ENCODE peak calls at places on chromosomes 16 and 17, in ten cellular contexts. H, Z, U, K, C, G, A, N, J and B are unnamed samples.

GRCh38 chr16:2054543-2055245 is 6.9 kb downstream of the TSC2 start:
- DNase-seq in H (no peak), Z (no peak), U (no peak), K (no peak), C (no peak), G (no peak), A (no peak), N (no peak), J (no peak), B (no peak)

GRCh38 chr16:54287758-54288591 is 1.4 kb upstream of the IRX3 start:
- DNase-seq in H (no peak), Z (no peak), U (no peak), K (no peak), C (no peak), G (no peak), A (no peak), N (no peak), J (no peak), B (no peak)

GRCh38 chr16:84360170-84360569 is 8.2 kb upstream of the ATP2C2 start:
- DNase-seq in H (no peak), Z (no peak), U (no peak), K (no peak), C (no peak), G (no peak), A (no peak), N (no peak), J (no peak), B (no peak)

GRCh38 chr17:66190738-66191606 is 961 bp downstream of the CEP112 start:
- DNase-seq in H (no peak), Z (peak), U (no peak), K (peak), C (no peak), G (peak), A (no peak), N (peak), J (no peak), B (no peak)

GRCh38 chr17:29390856-29391631 is 881 bp downstream of the TAOK1 start:
- DNase-seq in H (peak), Z (no peak), U (peak), K (peak), C (no peak), G (peak), A (no peak), N (no peak), J (no peak), B (peak)

GRCh38 chr17:56176101-56176500 is 22.8 kb downstream of the ANKFN1 start:
- DNase-seq in H (no peak), Z (peak), U (no peak), K (no peak), C (no peak), G (no peak), A (no peak), N (no peak), J (no peak), B (no peak)

GRCh38 chr16:74521691-74522090 is 85.2 kb downstream of the GLG1 start:
- DNase-seq in H (peak), Z (peak), U (peak), K (peak), C (no peak), G (no peak), A (peak), N (peak), J (no peak), B (no peak)

GRCh38 chr16:89593841-89594240 is 18.3 kb downstream of the CPNE7 start:
- DNase-seq in H (no peak), Z (no peak), U (no peak), K (no peak), C (no peak), G (no peak), A (no peak), N (no peak), J (no peak), B (no peak)

GRCh38 chr17:17300624-17301568 is 2.3 kb upstream of the NT5M start:
- DNase-seq in H (no peak), Z (no peak), U (no peak), K (peak), C (no peak), G (peak), A (no peak), N (no peak), J (peak), B (peak)

GRCh38 chr17:17808706-17809432 is 27.9 kb downstream of the SREBF1 start:
- DNase-seq in H (no peak), Z (no peak), U (no peak), K (no peak), C (no peak), G (no peak), A (peak), N (no peak), J (no peak), B (no peak)

GRCh38 chr16:57187508-57187854 is 1.4 kb downstream of the RSPRY1 start:
- DNase-seq in H (no peak), Z (no peak), U (no peak), K (no peak), C (no peak), G (no peak), A (no peak), N (no peak), J (no peak), B (peak)

GRCh38 chr17:48791128-48792032 is 25.6 kb downstream of the TTLL6 start:
- DNase-seq in H (peak), Z (peak), U (peak), K (peak), C (no peak), G (peak), A (peak), N (no peak), J (no peak), B (peak)

GRCh38 chr17:36727577-36727976 is 126.2 kb downstream of the MRM1 start:
- DNase-seq in H (no peak), Z (no peak), U (no peak), K (no peak), C (no peak), G (no peak), A (no peak), N (no peak), J (no peak), B (no peak)

GRCh38 chr17:7133916-7134315 is 19.3 kb upstream of the ASGR2 start:
- DNase-seq in H (no peak), Z (no peak), U (no peak), K (no peak), C (no peak), G (no peak), A (no peak), N (no peak), J (no peak), B (no peak)

GRCh38 chr17:41418116-41418860 is 6.1 kb downstream of the KRT37 start:
- DNase-seq in H (no peak), Z (no peak), U (no peak), K (no peak), C (no peak), G (no peak), A (no peak), N (no peak), J (no peak), B (no peak)

GRCh38 chr16:23207485-23207884 is 24.9 kb downstream of the SCNN1G start:
- DNase-seq in H (no peak), Z (no peak), U (no peak), K (no peak), C (no peak), G (no peak), A (no peak), N (no peak), J (no peak), B (peak)

GRCh38 chr16:856101-856500 is 55.6 kb upstream of the GNG13 start:
- DNase-seq in H (no peak), Z (no peak), U (no peak), K (no peak), C (no peak), G (no peak), A (no peak), N (no peak), J (no peak), B (no peak)

GRCh38 chr17:15377608-15378007 is 36.2 kb upstream of the TEKT3 start:
- DNase-seq in H (no peak), Z (peak), U (peak), K (peak), C (no peak), G (no peak), A (no peak), N (no peak), J (no peak), B (no peak)

GRCh38 chr16:84643180-84643583 is 5.1 kb upstream of the KLHL36 start:
- DNase-seq in H (peak), Z (peak), U (no peak), K (peak), C (no peak), G (no peak), A (peak), N (peak), J (no peak), B (no peak)

GRCh38 chr17:43546317-43547188 is at the start of gene ETV4:
- DNase-seq in H (peak), Z (peak), U (peak), K (peak), C (peak), G (peak), A (peak), N (peak), J (peak), B (peak)

GRCh38 chr16:59591480-59591879 is 857.4 kb upstream of the GOT2 start:
- DNase-seq in H (no peak), Z (no peak), U (no peak), K (peak), C (no peak), G (no peak), A (no peak), N (no peak), J (no peak), B (no peak)

GRCh38 chr17:31830971-31831755 is 27.9 kb downstream of the COPRS start:
- DNase-seq in H (no peak), Z (no peak), U (no peak), K (peak), C (no peak), G (no peak), A (no peak), N (no peak), J (no peak), B (no peak)

GRCh38 chr16:88350922-88351321 is 31.8 kb upstream of the ZNF469 start:
- DNase-seq in H (no peak), Z (no peak), U (no peak), K (no peak), C (no peak), G (no peak), A (no peak), N (no peak), J (no peak), B (no peak)